ENCODE peak calls at places on chromosomes 11 and 22, in four cellular contexts. T is K562, D is HepG2, R is A549. N is an unnamed sample.

GRCh38 chr22:48885919-48886305 is 941.8 kb downstream of the BRD1 start:
- DNase-seq in T (no peak), D (no peak), R (no peak), N (no peak)

GRCh38 chr11:37223962-37224361 is 625.9 kb upstream of the RAG2 start:
- DNase-seq in T (no peak), D (no peak), R (no peak), N (no peak)

GRCh38 chr11:101840720-101841119 is 74.1 kb upstream of the CEP126 start:
- DNase-seq in T (no peak), D (no peak), R (no peak), N (no peak)

GRCh38 chr11:61298663-61299244 is 3.6 kb upstream of the VWCE start:
- DNase-seq in T (no peak), D (peak), R (no peak), N (no peak)

GRCh38 chr22:49753961-49754673 is 73.6 kb downstream of the BRD1 start:
- DNase-seq in T (no peak), D (no peak), R (no peak), N (no peak)

GRCh38 chr11:85133636-85134035 is 493.5 kb downstream of the DLG2 start:
- DNase-seq in T (no peak), D (no peak), R (no peak), N (no peak)

GRCh38 chr11:3015796-3016195 is 23.7 kb upstream of the NAP1L4 start:
- DNase-seq in T (no peak), D (no peak), R (no peak), N (no peak)

GRCh38 chr11:35138058-35138457 is 913 bp upstream of the CD44 start:
- DNase-seq in T (no peak), D (no peak), R (no peak), N (no peak)

GRCh38 chr11:48062649-48063048 is 82.3 kb downstream of the PTPRJ start:
- DNase-seq in T (no peak), D (no peak), R (no peak), N (no peak)

GRCh38 chr11:35116245-35116644 is 22.7 kb upstream of the CD44 start:
- DNase-seq in T (no peak), D (no peak), R (no peak), N (no peak)

GRCh38 chr11:94895451-94895850 is 77.9 kb downstream of the CWC15 start:
- DNase-seq in T (no peak), D (no peak), R (no peak), N (no peak)

GRCh38 chr22:30324008-30324730 is 2.6 kb downstream of the TBC1D10A start:
- DNase-seq in T (no peak), D (no peak), R (no peak), N (no peak)

GRCh38 chr11:62546937-62547625 is 475 bp upstream of the AHNAK start:
- DNase-seq in T (no peak), D (no peak), R (peak), N (no peak)

GRCh38 chr11:12154871-12155668 is 44.7 kb downstream of the MICAL2 start:
- DNase-seq in T (no peak), D (no peak), R (no peak), N (no peak)

GRCh38 chr11:113160652-113161051 is 153.7 kb upstream of the TTC12 start:
- DNase-seq in T (no peak), D (no peak), R (no peak), N (no peak)

GRCh38 chr11:2713721-2714462 is 14.1 kb upstream of the KCNQ1OT1 start:
- DNase-seq in T (no peak), D (no peak), R (no peak), N (no peak)

GRCh38 chr11:23555085-23555484 is 694.8 kb upstream of the CCDC179 start:
- DNase-seq in T (no peak), D (no peak), R (no peak), N (no peak)

GRCh38 chr22:41285820-41286638 is at the start of gene RANGAP1:
- DNase-seq in T (peak), D (peak), R (peak), N (peak)

DNA sequence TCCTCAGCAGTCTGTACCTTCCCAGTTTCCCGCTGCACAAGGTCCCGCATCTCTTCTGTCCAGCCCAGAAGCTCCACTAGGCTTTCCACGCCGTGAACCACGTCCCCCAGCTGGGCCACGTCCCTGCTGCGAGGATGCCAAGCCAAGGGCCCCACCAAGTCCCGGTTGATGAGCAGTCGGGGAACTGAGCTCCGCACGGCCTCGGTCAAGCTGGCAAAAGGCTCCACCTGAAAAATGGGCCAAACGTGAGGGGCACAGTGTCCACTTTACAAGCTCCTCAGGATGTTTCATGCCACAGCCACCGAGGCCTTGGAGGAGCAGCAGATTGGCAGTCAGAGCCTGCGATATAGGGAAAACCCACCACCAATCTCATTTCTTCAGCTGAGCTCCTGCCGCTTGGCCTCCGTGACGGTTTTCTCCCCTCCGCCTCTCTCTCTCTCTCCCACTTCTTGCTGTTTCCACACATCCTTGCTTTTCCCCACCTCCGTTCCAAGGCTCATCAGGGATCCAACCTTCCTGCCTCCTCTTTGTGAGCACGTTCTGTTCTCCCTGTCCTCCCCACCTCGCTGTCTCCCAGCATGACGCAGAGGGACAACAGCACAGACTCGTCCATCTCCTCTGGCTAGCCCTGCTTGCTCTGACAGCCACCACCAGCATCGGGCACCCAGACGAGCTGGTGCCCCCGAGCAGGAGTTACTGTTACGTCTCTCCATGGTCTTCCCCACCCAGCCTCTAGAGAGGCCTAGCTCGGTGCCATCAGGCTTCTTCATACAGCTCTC is 11.5 kb downstream of the RIC8A start:
- DNase-seq in T (no peak), D (no peak), R (no peak), N (no peak)
- TF ChIP-seq RNF2 in T (no peak), D (no peak), R (no peak), N (no peak)

GRCh38 chr11:122145715-122146274 is 29.8 kb upstream of the BLID start:
- DNase-seq in T (no peak), D (no peak), R (no peak), N (no peak)
- TF ChIP-seq RNF2 in T (no peak), D (no peak), R (no peak), N (no peak)

GRCh38 chr11:126132319-126132718 is 69.7 kb upstream of the CDON start:
- DNase-seq in T (no peak), D (no peak), R (no peak), N (no peak)
- TF ChIP-seq RNF2 in T (no peak), D (no peak), R (no peak), N (no peak)

GRCh38 chr11:14974021-14974698 is 2.0 kb upstream of the CALCA start:
- DNase-seq in T (no peak), D (no peak), R (no peak), N (no peak)

GRCh38 chr11:14973621-14974020 is 1.5 kb upstream of the CALCA start:
- DNase-seq in T (no peak), D (no peak), R (no peak), N (no peak)

GRCh38 chr11:14972581-14973490 is 685 bp upstream of the CALCA start:
- DNase-seq in T (no peak), D (no peak), R (no peak), N (no peak)

GRCh38 chr11:14969922-14970323 is 2.2 kb downstream of the CALCA start:
- DNase-seq in T (peak), D (peak), R (no peak), N (peak)

GRCh38 chr11:14971865-14972580 is at the start of gene CALCA:
- DNase-seq in T (no peak), D (no peak), R (no peak), N (no peak)
- TF ChIP-seq RNF2 in T (no peak), D (no peak), R (no peak), N (peak)

GRCh38 chr22:23712256-23712655 is 21.4 kb downstream of the RGL4 start:
- DNase-seq in T (no peak), D (no peak), R (no peak), N (no peak)

GRCh38 chr22:23708270-23708669 is 17.5 kb downstream of the RGL4 start:
- DNase-seq in T (no peak), D (no peak), R (no peak), N (no peak)

GRCh38 chr22:23704829-23705228 is 14.0 kb downstream of the RGL4 start:
- DNase-seq in T (no peak), D (no peak), R (no peak), N (no peak)

GRCh38 chr22:23705358-23705757 is 14.5 kb downstream of the RGL4 start:
- DNase-seq in T (no peak), D (no peak), R (no peak), N (no peak)

GRCh38 chr22:23709107-23709506 is 18.3 kb downstream of the RGL4 start:
- DNase-seq in T (no peak), D (no peak), R (no peak), N (no peak)
- TF ChIP-seq RNF2 in T (no peak), D (no peak), R (no peak), N (no peak)

N was measured in H1.